ENCODE peak calls at places on chromosomes 11 and 22, in eight cellular contexts. One of them, this sample, is unnamed.

GRCh38 chr11:134604886-134605285 is 192.8 kb upstream of the B3GAT1 start:
- DNase-seq in RWPE1: no peak
- DNase-seq in NCI-H2029: no peak
- DNase-seq in NCI-H2107: no peak
- DNase-seq in endothelial cell: no peak
- DNase-seq in activated gamma-delta T cell treated with anti-CD3 and anti-CD28 coated beads, Interleukin-2, amount 50 U/mL, for 16 hours: no peak
- DNase-seq in CD8-positive, alpha-beta T cell: no peak
- DNase-seq in AG10803: no peak
- DNase-seq in this sample: no peak

GRCh38 chr11:133576351-133576750 is 44.0 kb upstream of the OPCML start:
- DNase-seq in RWPE1: no peak
- DNase-seq in NCI-H2029: no peak
- DNase-seq in NCI-H2107: no peak
- DNase-seq in endothelial cell: no peak
- DNase-seq in activated gamma-delta T cell treated with anti-CD3 and anti-CD28 coated beads, Interleukin-2, amount 50 U/mL, for 16 hours: no peak
- DNase-seq in CD8-positive, alpha-beta T cell: no peak
- DNase-seq in AG10803: no peak
- DNase-seq in this sample: no peak

GRCh38 chr11:119316017-119316728 is 757 bp downstream of the MCAM start:
- DNase-seq in RWPE1: no peak
- DNase-seq in NCI-H2029: peak
- DNase-seq in NCI-H2107: no peak
- DNase-seq in endothelial cell: no peak
- DNase-seq in activated gamma-delta T cell treated with anti-CD3 and anti-CD28 coated beads, Interleukin-2, amount 50 U/mL, for 16 hours: no peak
- DNase-seq in CD8-positive, alpha-beta T cell: no peak
- DNase-seq in AG10803: no peak
- DNase-seq in this sample: no peak

GRCh38 chr22:36244522-36245391 is 5.4 kb upstream of the APOL2 start:
- DNase-seq in RWPE1: no peak
- DNase-seq in NCI-H2029: no peak
- DNase-seq in NCI-H2107: no peak
- DNase-seq in endothelial cell: no peak
- DNase-seq in activated gamma-delta T cell treated with anti-CD3 and anti-CD28 coated beads, Interleukin-2, amount 50 U/mL, for 16 hours: no peak
- DNase-seq in CD8-positive, alpha-beta T cell: no peak
- DNase-seq in AG10803: peak
- DNase-seq in this sample: no peak

GRCh38 chr11:67648140-67648795 is 2.3 kb downstream of the ACY3 start:
- DNase-seq in RWPE1: no peak
- DNase-seq in NCI-H2029: no peak
- DNase-seq in NCI-H2107: peak
- DNase-seq in endothelial cell: peak
- DNase-seq in activated gamma-delta T cell treated with anti-CD3 and anti-CD28 coated beads, Interleukin-2, amount 50 U/mL, for 16 hours: peak
- DNase-seq in CD8-positive, alpha-beta T cell: peak
- DNase-seq in AG10803: no peak
- DNase-seq in this sample: peak

GRCh38 chr22:48948575-48949170 is 879.0 kb downstream of the BRD1 start:
- DNase-seq in RWPE1: no peak
- DNase-seq in NCI-H2029: no peak
- DNase-seq in NCI-H2107: no peak
- DNase-seq in endothelial cell: no peak
- DNase-seq in activated gamma-delta T cell treated with anti-CD3 and anti-CD28 coated beads, Interleukin-2, amount 50 U/mL, for 16 hours: no peak
- DNase-seq in CD8-positive, alpha-beta T cell: no peak
- DNase-seq in AG10803: no peak
- DNase-seq in this sample: no peak

GRCh38 chr22:40766956-40767355 is 52.2 kb downstream of the SLC25A17 start:
- DNase-seq in RWPE1: no peak
- DNase-seq in NCI-H2029: no peak
- DNase-seq in NCI-H2107: no peak
- DNase-seq in endothelial cell: no peak
- DNase-seq in activated gamma-delta T cell treated with anti-CD3 and anti-CD28 coated beads, Interleukin-2, amount 50 U/mL, for 16 hours: no peak
- DNase-seq in CD8-positive, alpha-beta T cell: no peak
- DNase-seq in AG10803: no peak
- DNase-seq in this sample: no peak

GRCh38 chr11:22974251-22974650 is 114.0 kb upstream of the CCDC179 start:
- DNase-seq in RWPE1: no peak
- DNase-seq in NCI-H2029: no peak
- DNase-seq in NCI-H2107: no peak
- DNase-seq in endothelial cell: no peak
- DNase-seq in activated gamma-delta T cell treated with anti-CD3 and anti-CD28 coated beads, Interleukin-2, amount 50 U/mL, for 16 hours: no peak
- DNase-seq in CD8-positive, alpha-beta T cell: no peak
- DNase-seq in AG10803: no peak
- DNase-seq in this sample: no peak

GRCh38 chr11:106238704-106239360 is 161.4 kb downstream of the AASDHPPT start:
- DNase-seq in RWPE1: no peak
- DNase-seq in NCI-H2029: no peak
- DNase-seq in NCI-H2107: no peak
- DNase-seq in endothelial cell: no peak
- DNase-seq in activated gamma-delta T cell treated with anti-CD3 and anti-CD28 coated beads, Interleukin-2, amount 50 U/mL, for 16 hours: no peak
- DNase-seq in CD8-positive, alpha-beta T cell: no peak
- DNase-seq in AG10803: no peak
- DNase-seq in this sample: no peak

GRCh38 chr22:39926175-39927152 is 25.6 kb downstream of the GRAP2 start:
- DNase-seq in RWPE1: no peak
- DNase-seq in NCI-H2029: no peak
- DNase-seq in NCI-H2107: no peak
- DNase-seq in endothelial cell: no peak
- DNase-seq in activated gamma-delta T cell treated with anti-CD3 and anti-CD28 coated beads, Interleukin-2, amount 50 U/mL, for 16 hours: no peak
- DNase-seq in CD8-positive, alpha-beta T cell: no peak
- DNase-seq in AG10803: no peak
- DNase-seq in this sample: no peak

GRCh38 chr11:78796956-78797355 is 222.3 kb upstream of the NARS2 start:
- DNase-seq in RWPE1: peak
- DNase-seq in NCI-H2029: no peak
- DNase-seq in NCI-H2107: no peak
- DNase-seq in endothelial cell: no peak
- DNase-seq in activated gamma-delta T cell treated with anti-CD3 and anti-CD28 coated beads, Interleukin-2, amount 50 U/mL, for 16 hours: no peak
- DNase-seq in CD8-positive, alpha-beta T cell: no peak
- DNase-seq in AG10803: peak
- DNase-seq in this sample: no peak

This sample was measured in CD4-positive, CD25-positive, alpha-beta regulatory T cell.